ENCODE peak calls at places on chromosomes 4 and X, in eight cellular contexts. P is adrenal gland; E is CD8-positive, alpha-beta memory T cell; U is suprapubic skin; A is substantia nigra; C is mammary epithelial cell; B is K562; T is tibial nerve. S is an unnamed sample.

GRCh38 chr4:124903995-124904722 is 191.6 kb upstream of the ANKRD50 start:
- DNase-seq in P (no peak), E (no peak), U (no peak), A (no peak), C (peak), B (no peak), T (peak), S (peak)

GRCh38 chr4:30553721-30554120 is 166.4 kb upstream of the PCDH7 start:
- DNase-seq in P (no peak), E (no peak), U (no peak), A (no peak), C (no peak), B (no peak), T (no peak), S (no peak)

GRCh38 chr4:105280338-105280809 is 133.7 kb downstream of the TET2 start:
- DNase-seq in P (no peak), E (no peak), U (no peak), A (no peak), C (peak), B (no peak), T (no peak), S (no peak)

GRCh38 chr4:80097395-80098177 is 24.6 kb upstream of the ANTXR2 start:
- DNase-seq in P (peak), E (no peak), U (peak), A (no peak), C (peak), B (no peak), T (peak), S (no peak)

GRCh38 chrX:126065901-126066660 is 100.0 kb downstream of the DCAF12L2 start:
- DNase-seq in P (no peak), E (no peak), U (no peak), A (no peak), C (no peak), B (no peak), T (no peak), S (no peak)

GRCh38 chr4:62709618-62710252 is 1509.6 kb downstream of the ADGRL3 start:
- DNase-seq in P (no peak), E (no peak), U (no peak), A (no peak), C (peak), B (peak), T (no peak), S (no peak)

GRCh38 chr4:166493828-166494432 is 620.9 kb downstream of the TLL1 start:
- DNase-seq in P (no peak), E (no peak), U (no peak), A (no peak), C (peak), B (no peak), T (no peak), S (no peak)

GRCh38 chrX:48966796-48967579 is 4.7 kb downstream of the KCND1 start:
- DNase-seq in P (no peak), E (no peak), U (no peak), A (no peak), C (no peak), B (no peak), T (no peak), S (no peak)

GRCh38 chrX:20711366-20711765 is 444.7 kb upstream of the RPS6KA3 start:
- DNase-seq in P (no peak), E (no peak), U (no peak), A (no peak), C (no peak), B (no peak), T (no peak), S (no peak)

GRCh38 chr4:151555151-151555945 is 146.4 kb downstream of the FHIP1A start:
- DNase-seq in P (no peak), E (no peak), U (no peak), A (no peak), C (peak), B (no peak), T (no peak), S (no peak)

GRCh38 chrX:104324871-104325585 is 70.3 kb upstream of the ESX1 start:
- DNase-seq in P (no peak), E (no peak), U (no peak), A (no peak), C (peak), B (no peak), T (no peak), S (no peak)

GRCh38 chr4:1049591-1049905 is 38.1 kb downstream of the FGFRL1 start:
- DNase-seq in P (no peak), E (no peak), U (peak), A (no peak), C (no peak), B (no peak), T (no peak), S (no peak)

GRCh38 chrX:69357293-69357692 is 146.8 kb upstream of the NALF2 start:
- DNase-seq in P (no peak), E (no peak), U (no peak), A (no peak), C (no peak), B (no peak), T (no peak), S (no peak)

GRCh38 chrX:53684415-53685192 is 1.9 kb downstream of the HUWE1 start:
- DNase-seq in P (no peak), E (no peak), U (no peak), A (no peak), C (no peak), B (no peak), T (no peak), S (no peak)

GRCh38 chrX:23953908-23954269 is 46.1 kb downstream of the CXorf58 start:
- DNase-seq in P (no peak), E (no peak), U (no peak), A (no peak), C (no peak), B (no peak), T (no peak), S (no peak)

GRCh38 chrX:39903937-39904336 is 193.8 kb downstream of the BCOR start:
- DNase-seq in P (no peak), E (no peak), U (no peak), A (no peak), C (peak), B (no peak), T (no peak), S (no peak)

GRCh38 chr4:74855879-74856278 is 61.6 kb upstream of the BTC start:
- DNase-seq in P (no peak), E (no peak), U (no peak), A (no peak), C (peak), B (no peak), T (no peak), S (no peak)

GRCh38 chr4:58139269-58139668 is 1029.1 kb upstream of the IGFBP7 start:
- DNase-seq in P (no peak), E (no peak), U (no peak), A (no peak), C (no peak), B (no peak), T (no peak), S (no peak)

GRCh38 chrX:107629533-107629909 is 1.2 kb downstream of the PRPS1 start:
- DNase-seq in P (no peak), E (no peak), U (no peak), A (no peak), C (peak), B (peak), T (peak), S (no peak)

GRCh38 chr4:24470681-24471622 is 113.4 kb downstream of the DHX15 start:
- DNase-seq in P (peak), E (no peak), U (peak), A (peak), C (peak), B (no peak), T (peak), S (no peak)

GRCh38 chr4:67101612-67102011 is 443.7 kb downstream of the CENPC start:
- DNase-seq in P (no peak), E (no peak), U (no peak), A (no peak), C (no peak), B (no peak), T (no peak), S (no peak)

GRCh38 chrX:23365541-23365940 is 30.9 kb downstream of the PTCHD1 start:
- DNase-seq in P (no peak), E (no peak), U (no peak), A (no peak), C (no peak), B (no peak), T (no peak), S (no peak)

GRCh38 chrX:91434351-91435168 is at the start of gene PABPC5:
- DNase-seq in P (peak), E (no peak), U (peak), A (peak), C (peak), B (no peak), T (peak), S (peak)

GRCh38 chrX:70755850-70756249 is 152.7 kb downstream of the TEX11 start:
- DNase-seq in P (no peak), E (no peak), U (no peak), A (no peak), C (no peak), B (peak), T (no peak), S (no peak)

GRCh38 chrX:139044680-139045079 is 333.2 kb upstream of the FGF13 start:
- DNase-seq in P (no peak), E (no peak), U (peak), A (no peak), C (no peak), B (no peak), T (no peak), S (no peak)
- H3K27ac ChIP-seq in P (no peak), E (no peak), U (no peak), A (no peak), C (no peak), B (no peak), T (no peak), S (no peak)

GRCh38 chr4:152693875-152694274 is 14.1 kb upstream of the TMEM154 start:
- DNase-seq in P (no peak), E (no peak), U (no peak), A (no peak), C (peak), B (no peak), T (no peak), S (no peak)

GRCh38 chr4:152699313-152699712 is 19.5 kb upstream of the TMEM154 start:
- DNase-seq in P (no peak), E (no peak), U (no peak), A (no peak), C (no peak), B (no peak), T (no peak), S (no peak)

GRCh38 chr4:152698012-152698499 is 18.3 kb upstream of the TMEM154 start:
- DNase-seq in P (no peak), E (no peak), U (no peak), A (no peak), C (no peak), B (no peak), T (no peak), S (no peak)

GRCh38 chr4:152697284-152698011 is 17.7 kb upstream of the TMEM154 start:
- DNase-seq in P (no peak), E (no peak), U (no peak), A (no peak), C (peak), B (no peak), T (no peak), S (no peak)

DNA sequence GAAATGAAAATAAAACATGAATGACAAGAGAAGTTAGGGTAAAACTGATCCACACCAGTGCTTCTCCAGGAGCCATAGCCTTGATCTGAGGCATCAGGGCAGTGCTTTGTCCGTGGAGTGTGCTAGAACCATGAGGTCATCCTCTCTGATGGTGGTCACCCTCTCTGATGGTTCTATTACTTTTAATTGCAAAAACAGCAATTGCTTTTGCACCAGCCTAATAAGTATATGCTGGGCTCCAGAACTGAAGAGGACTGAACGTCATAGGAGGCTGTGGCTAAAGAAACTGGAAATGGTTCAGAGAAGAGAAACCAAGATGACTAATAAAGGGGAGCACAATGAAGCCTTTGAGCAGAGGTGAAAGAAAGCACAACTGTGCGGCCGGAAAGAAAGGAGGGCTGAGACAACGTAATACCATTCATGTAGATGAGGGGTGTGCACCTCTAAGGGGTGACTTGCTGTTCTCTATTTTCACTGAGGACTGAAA is 17.0 kb upstream of the TMEM154 start:
- DNase-seq in P (no peak), E (peak), U (no peak), A (no peak), C (peak), B (no peak), T (peak), S (no peak)
- H3K27ac ChIP-seq in P (no peak), E (no peak), U (peak), A (peak), C (peak), B (no peak), T (peak), S (no peak)

DNA sequence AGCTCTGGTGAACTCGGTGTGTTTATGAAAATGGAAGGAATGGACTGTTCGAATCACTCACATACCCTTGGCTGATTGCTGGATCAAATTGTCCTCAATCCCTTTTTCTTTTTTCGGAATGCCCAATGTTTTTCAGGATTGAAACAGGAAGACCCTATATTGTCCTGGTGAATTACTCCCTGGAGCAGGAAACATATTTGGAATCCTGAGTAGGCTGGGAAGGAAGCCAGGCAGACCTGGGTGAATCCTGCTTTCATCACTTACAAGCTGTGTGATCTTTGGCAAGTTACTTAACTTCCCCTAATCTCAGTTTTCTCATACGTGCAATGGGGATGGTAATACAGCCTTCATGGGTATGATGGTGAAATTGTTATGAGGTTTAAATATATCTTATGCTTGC is 70.6 kb downstream of the RTL5 start:
- DNase-seq in P (no peak), E (no peak), U (no peak), A (no peak), C (no peak), B (no peak), T (no peak), S (no peak)
- H3K27ac ChIP-seq in P (no peak), E (no peak), U (no peak), A (no peak), C (no peak), B (no peak), T (no peak), S (no peak)

GRCh38 chr4:140152760-140153418 is 1.1 kb downstream of the MAML3 start:
- DNase-seq in P (peak), E (peak), U (peak), A (peak), C (peak), B (no peak), T (peak), S (peak)
- H3K27ac ChIP-seq in P (peak), E (no peak), U (peak), A (peak), C (no peak), B (no peak), T (peak), S (peak)

GRCh38 chrX:142977128-142977914 is 48.4 kb upstream of the SPANXN4 start:
- DNase-seq in P (no peak), E (no peak), U (no peak), A (no peak), C (no peak), B (no peak), T (no peak), S (no peak)

GRCh38 chrX:142982679-142983078 is 43.0 kb upstream of the SPANXN4 start:
- DNase-seq in P (no peak), E (no peak), U (no peak), A (no peak), C (no peak), B (no peak), T (no peak), S (no peak)

DNA sequence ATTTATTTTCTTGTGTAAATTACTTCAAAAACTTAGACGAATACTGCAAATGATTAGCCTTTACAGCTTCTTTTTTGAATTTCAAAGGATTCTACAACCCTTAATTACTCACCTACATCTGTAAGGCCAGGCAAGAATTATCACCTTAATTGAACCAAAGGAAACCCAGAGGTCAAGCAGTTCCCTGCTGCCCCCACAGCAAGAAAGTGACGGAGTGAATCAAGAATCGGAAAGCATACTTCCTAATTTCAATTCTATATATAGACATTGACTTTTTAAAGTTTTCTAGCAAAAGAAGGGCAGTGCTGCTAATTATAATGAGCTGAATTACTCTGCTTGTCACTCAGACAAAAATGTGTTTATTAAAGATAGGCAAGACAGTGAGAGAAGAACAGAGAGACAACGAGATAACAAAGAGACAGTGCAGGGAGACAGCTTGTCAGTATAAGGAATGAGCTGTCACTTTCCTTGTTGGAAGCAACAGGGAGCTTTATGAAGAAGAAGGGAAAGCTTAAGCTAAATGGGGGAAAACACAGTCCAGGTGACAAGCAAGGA is 47.5 kb upstream of the SPANXN4 start:
- DNase-seq in P (no peak), E (no peak), U (no peak), A (no peak), C (no peak), B (no peak), T (no peak), S (no peak)
- H3K27ac ChIP-seq in P (no peak), E (no peak), U (no peak), A (no peak), C (no peak), B (no peak), T (no peak), S (no peak)

GRCh38 chrX:121151293-121151692 is 103.9 kb downstream of the GLUD2 start:
- DNase-seq in P (no peak), E (no peak), U (no peak), A (no peak), C (no peak), B (no peak), T (no peak), S (no peak)
- H3K27ac ChIP-seq in P (no peak), E (no peak), U (no peak), A (no peak), C (no peak), B (no peak), T (no peak), S (no peak)

GRCh38 chrX:10216208-10216607 is 59.4 kb downstream of the CLCN4 start:
- DNase-seq in P (no peak), E (no peak), U (no peak), A (no peak), C (no peak), B (no peak), T (no peak), S (no peak)
- H3K27ac ChIP-seq in P (no peak), E (no peak), U (no peak), A (no peak), C (no peak), B (no peak), T (no peak), S (no peak)

DNA sequence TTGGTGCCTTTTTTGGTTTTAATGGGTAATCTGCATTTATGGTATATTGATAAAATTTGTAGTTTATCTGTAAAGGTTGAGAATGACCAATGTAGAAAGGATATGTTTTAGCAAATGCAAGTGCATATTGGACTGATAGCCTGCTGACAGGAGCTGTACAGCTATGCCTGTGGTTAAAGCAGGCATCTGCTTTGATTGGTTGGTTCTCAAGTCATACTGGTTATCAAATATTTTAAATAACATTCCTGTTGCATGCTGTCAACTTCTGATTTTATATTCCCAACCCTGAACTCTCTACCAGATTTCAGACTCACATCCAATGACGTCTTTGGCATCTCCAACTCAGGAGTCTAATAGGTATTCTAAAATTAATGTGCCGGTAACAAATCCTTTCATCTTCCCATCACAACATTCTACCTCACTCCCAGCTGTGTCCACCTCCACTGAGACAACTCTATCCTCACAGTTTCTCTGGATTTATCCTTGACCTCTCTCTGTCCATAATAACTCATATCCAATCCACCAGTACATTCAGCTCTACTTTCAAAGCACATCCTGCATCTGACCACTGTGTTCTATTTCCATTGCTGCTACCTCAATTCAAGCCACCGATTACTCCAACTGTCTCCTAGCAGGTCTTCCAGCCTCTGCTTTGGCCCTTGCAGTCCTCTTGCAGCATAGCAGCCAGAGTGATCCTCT is 125.7 kb downstream of the CAMK2D start:
- DNase-seq in P (no peak), E (no peak), U (no peak), A (no peak), C (no peak), B (no peak), T (no peak), S (no peak)
- H3K27ac ChIP-seq in P (no peak), E (no peak), U (no peak), A (no peak), C (no peak), B (no peak), T (no peak), S (no peak)

GRCh38 chr4:184812651-184813181 is 13.1 kb downstream of the ACSL1 start:
- DNase-seq in P (peak), E (no peak), U (no peak), A (no peak), C (peak), B (no peak), T (peak), S (no peak)
- H3K27ac ChIP-seq in P (peak), E (no peak), U (peak), A (peak), C (peak), B (peak), T (peak), S (peak)

GRCh38 chr4:169250796-169251195 is 20.0 kb downstream of the SH3RF1 start:
- DNase-seq in P (no peak), E (no peak), U (no peak), A (no peak), C (no peak), B (no peak), T (no peak), S (no peak)
- H3K27ac ChIP-seq in P (no peak), E (no peak), U (peak), A (no peak), C (peak), B (no peak), T (peak), S (no peak)